ENCODE peak calls at places on chromosomes 11 and 22, in nine cellular contexts. J is cardiac muscle cell; W is breast epithelium; Y is nephron progenitor cell; D is CD8-positive, alpha-beta T cell; L is hepatocyte; O is HFFc6; V is lower lobe of right lung; B is AG09319. K is an unnamed sample.

GRCh38 chr11:65314501-65315203 is at the start of gene CDC42EP2:
- DNase-seq in Y (peak; percentile 93), D (peak; percentile 71), B (peak; percentile 65), L (peak; percentile 96), O (peak; percentile 75), V (peak; percentile 92), J (peak; percentile 94), W (peak; percentile 81), K (peak; percentile 78)

GRCh38 chr11:25613899-25614298 is 718.0 kb upstream of the ANO3 start:
- DNase-seq in B (no peak), V (no peak), W (no peak), D (no peak), O (no peak), L (no peak), Y (no peak), J (no peak), K (no peak)

GRCh38 chr22:39152511-39153219 is at the start of gene CBX7:
- DNase-seq in V (peak; percentile 97), D (peak; percentile 87), W (peak; percentile 93), J (peak; percentile 97), L (peak; percentile 94), Y (peak; percentile 96), B (peak; percentile 53), O (peak; percentile 65), K (peak; percentile 86)

GRCh38 chr22:32310777-32311176 is 46.9 kb upstream of the RFPL3 start:
- DNase-seq in J (no peak), B (no peak), Y (no peak), V (no peak), W (no peak), D (no peak), O (no peak), L (no peak), K (no peak)

GRCh38 chr11:76918941-76919386 is 58.2 kb downstream of the ACER3 start:
- DNase-seq in B (peak; percentile 58), J (peak; percentile 55), O (peak; percentile 51), D (no peak), V (no peak), Y (no peak), L (peak; percentile 83), W (no peak), K (no peak)

GRCh38 chr11:15307600-15307999 is 192.9 kb downstream of the INSC start:
- DNase-seq in J (peak; percentile 21), O (no peak), B (no peak), L (no peak), W (no peak), Y (peak; percentile 4), V (no peak), D (no peak), K (no peak)

GRCh38 chr22:37604875-37605274 is 3.8 kb upstream of the GGA1 start:
- DNase-seq in J (no peak), B (no peak), L (no peak), V (no peak), Y (no peak), O (no peak), D (peak; percentile 63), W (no peak), K (no peak)

GRCh38 chr22:46501701-46502100 is 35.7 kb downstream of the CELSR1 start:
- DNase-seq in V (no peak), L (no peak), Y (no peak), B (peak; percentile 8), O (peak; percentile 67), D (no peak), J (no peak), W (no peak), K (no peak)

GRCh38 chr11:94885133-94885532 is 88.2 kb downstream of the CWC15 start:
- DNase-seq in V (no peak), W (no peak), D (no peak), Y (no peak), L (no peak), O (peak; percentile 34), J (no peak), B (no peak), K (no peak)

GRCh38 chr11:19279455-19279854 is 38.7 kb upstream of the E2F8 start:
- DNase-seq in W (no peak), L (no peak), J (no peak), O (no peak), V (no peak), B (no peak), D (no peak), Y (no peak), K (no peak)

GRCh38 chr22:46854125-46854870 is 91.8 kb downstream of the TBC1D22A start:
- DNase-seq in L (no peak), J (no peak), Y (no peak), V (peak; percentile 76), O (no peak), B (no peak), W (no peak), D (no peak), K (no peak)

GRCh38 chr11:129331871-129332274 is 43.8 kb upstream of the BARX2 start:
- DNase-seq in D (peak; percentile 67), J (peak; percentile 83), W (peak; percentile 88), O (peak; percentile 60), Y (peak; percentile 84), B (peak; percentile 58), V (peak; percentile 85), L (peak; percentile 87), K (peak; percentile 70)

GRCh38 chr11:67356867-67357561 is 3.7 kb upstream of the POLD4 start:
- DNase-seq in D (peak; percentile 70), L (peak; percentile 88), Y (peak; percentile 73), J (peak; percentile 83), B (no peak), V (peak; percentile 83), O (peak; percentile 76), W (no peak), K (peak; percentile 61)

GRCh38 chr11:85096939-85097338 is 530.2 kb downstream of the DLG2 start:
- DNase-seq in L (no peak), O (no peak), Y (no peak), W (no peak), J (no peak), D (no peak), B (no peak), V (no peak), K (no peak)

GRCh38 chr11:74749127-74749964 is 697 bp downstream of the RNF169 start:
- DNase-seq in W (peak; percentile 55), J (peak; percentile 62), L (peak; percentile 73), D (peak; percentile 43), B (no peak), Y (peak; percentile 54), O (no peak), V (peak; percentile 79), K (peak; percentile 41)

GRCh38 chr11:115764172-115764571 is 260.0 kb upstream of the CADM1 start:
- DNase-seq in L (no peak), W (no peak), V (no peak), J (no peak), Y (no peak), O (no peak), D (no peak), B (no peak), K (no peak)

GRCh38 chr11:95231881-95232605 is 1.0 kb upstream of the SESN3 start:
- DNase-seq in J (peak; percentile 67), Y (peak; percentile 71), V (peak; percentile 80), L (peak; percentile 87), D (peak; percentile 71), B (no peak), O (no peak), W (peak; percentile 61), K (peak; percentile 75)

GRCh38 chr11:7668911-7669310 is 4.4 kb downstream of the CYB5R2 start:
- DNase-seq in W (no peak), L (no peak), J (no peak), V (no peak), B (no peak), Y (no peak), O (no peak), D (no peak), K (no peak)

GRCh38 chr11:40274017-40274416 is 1185.4 kb downstream of the LRRC4C start:
- DNase-seq in L (no peak), V (no peak), J (no peak), B (no peak), W (no peak), Y (no peak), O (peak; percentile 74), D (no peak), K (no peak)

GRCh38 chr11:61699737-61700160 is 19.6 kb downstream of the DAGLA start:
- DNase-seq in J (no peak), L (peak; percentile 58), B (no peak), W (peak; percentile 71), Y (no peak), O (no peak), V (no peak), D (no peak), K (no peak)

GRCh38 chr11:78085972-78086371 is 6.3 kb upstream of the NDUFC2 start:
- DNase-seq in D (no peak), L (no peak), B (no peak), Y (no peak), W (no peak), V (no peak), J (no peak), O (no peak), K (no peak)

GRCh38 chr11:62449451-62449851 is 30.6 kb downstream of the SCGB1A1 start:
- DNase-seq in D (no peak), L (no peak), W (no peak), V (no peak), B (no peak), J (no peak), Y (no peak), O (no peak), K (no peak)

GRCh38 chr11:123561046-123561781 is 93.2 kb downstream of the SCN3B start:
- DNase-seq in D (no peak), J (peak; percentile 66), V (no peak), B (no peak), L (peak; percentile 33), Y (peak; percentile 54), O (no peak), W (no peak), K (peak; percentile 34)
- TF ChIP-seq CTCF in D (no peak), J (peak; percentile 45), V (no peak), B (peak; percentile 51), L (peak; percentile 29), Y (peak; percentile 44), O (peak; percentile 47), W (no peak), K (peak; percentile 53)

GRCh38 chr22:41197808-41198585 is 7.1 kb upstream of the L3MBTL2 start:
- DNase-seq in D (peak; percentile 49), J (peak; percentile 41), B (no peak), O (peak; percentile 28), V (peak; percentile 58), L (peak; percentile 23), Y (peak; percentile 34), W (no peak), K (no peak)
- TF ChIP-seq CTCF in D (no peak), J (no peak), B (no peak), O (no peak), V (no peak), L (no peak), Y (no peak), W (no peak), K (no peak)

DNA sequence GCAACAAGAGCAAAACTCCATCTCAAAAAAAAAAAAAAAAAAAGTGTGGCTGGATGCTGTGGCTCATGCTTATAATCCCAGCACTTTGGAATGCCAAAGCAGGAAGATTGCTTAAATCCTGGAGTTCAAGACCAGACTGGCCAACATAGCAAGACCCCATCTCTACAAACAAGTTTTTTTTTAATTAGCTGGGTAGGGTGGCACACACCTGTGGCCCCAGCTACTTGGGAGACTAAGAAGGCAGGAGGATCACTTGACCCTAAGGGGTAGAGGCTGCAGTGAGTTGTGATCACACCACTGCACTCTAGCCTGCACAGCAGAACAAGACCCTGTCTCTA is 19.0 kb upstream of the FEZ1 start:
- DNase-seq in D (no peak), W (no peak), B (no peak), L (no peak), V (no peak), O (no peak), Y (no peak), J (no peak), K (no peak)
- TF ChIP-seq CTCF in D (no peak), W (no peak), B (no peak), L (no peak), V (no peak), O (no peak), Y (no peak), J (no peak), K (no peak)

GRCh38 chr11:29343465-29344333 is 673.1 kb downstream of the KCNA4 start:
- DNase-seq in J (peak; percentile 73), W (peak; percentile 55), B (no peak), Y (peak; percentile 83), D (peak; percentile 10), V (peak; percentile 65), O (peak; percentile 43), L (peak; percentile 81), K (peak; percentile 58)
- TF ChIP-seq CTCF in J (peak; percentile 99), W (no peak), B (peak; percentile 87), Y (peak; percentile 99), D (no peak), V (peak; percentile 79), O (peak; percentile 98), L (peak; percentile 85), K (peak; percentile 98)

K was measured in progenitor cell of endocrine pancreas.